ENCODE peak calls at places on chromosome X, in eight cellular contexts. U, X, D, V, B, A, N and T are unnamed samples.
A peak's percentile ranks its signal among the peaks of the same experiment; 100 is the strongest.

GRCh38 chrX:40006025-40007017 is 91.4 kb downstream of the BCOR start:
- DNase-seq in U (peak; percentile 73), X (no peak), D (no peak), V (no peak), B (no peak), A (peak; percentile 51), N (peak; percentile 60), T (no peak)

GRCh38 chrX:71017396-71017939 is 50.7 kb downstream of the SNX12 start:
- DNase-seq in U (no peak), X (peak; percentile 1), D (no peak), V (no peak), B (no peak), A (peak; percentile 35), N (peak; percentile 78), T (no peak)

GRCh38 chrX:35842657-35843056 is 44.5 kb downstream of the MAGEB16 start:
- DNase-seq in U (no peak), X (no peak), D (no peak), V (no peak), B (no peak), A (no peak), N (no peak), T (no peak)

GRCh38 chrX:44223150-44223549 is 120.3 kb downstream of the EFHC2 start:
- DNase-seq in U (no peak), X (peak; percentile 54), D (no peak), V (no peak), B (peak; percentile 80), A (peak; percentile 80), N (peak; percentile 88), T (peak; percentile 66)

GRCh38 chrX:3346436-3347329 is at the start of gene MXRA5:
- DNase-seq in U (peak; percentile 80), X (no peak), D (no peak), V (peak; percentile 8), B (peak; percentile 32), A (peak; percentile 73), N (no peak), T (peak; percentile 16)

GRCh38 chrX:70592091-70592490 is 147.5 kb downstream of the DLG3 start:
- DNase-seq in U (no peak), X (peak; percentile 37), D (no peak), V (peak; percentile 27), B (peak; percentile 82), A (peak; percentile 0), N (peak; percentile 84), T (peak; percentile 8)

GRCh38 chrX:15790766-15791380 is 589 bp downstream of the ZRSR2 start:
- DNase-seq in U (no peak), X (no peak), D (no peak), V (no peak), B (peak; percentile 21), A (no peak), N (peak; percentile 16), T (no peak)

GRCh38 chrX:19888419-19888879 is 1.0 kb upstream of the SH3KBP1 start:
- DNase-seq in U (no peak), X (peak; percentile 48), D (peak; percentile 79), V (peak; percentile 38), B (peak; percentile 74), A (peak; percentile 76), N (peak; percentile 85), T (peak; percentile 70)

GRCh38 chrX:131752493-131753198 is 208.8 kb downstream of the OR13H1 start:
- DNase-seq in U (no peak), X (peak; percentile 72), D (peak; percentile 90), V (no peak), B (peak; percentile 89), A (peak; percentile 92), N (no peak), T (no peak)

GRCh38 chrX:20225488-20225833 is 41.2 kb downstream of the RPS6KA3 start:
- DNase-seq in U (no peak), X (no peak), D (no peak), V (no peak), B (no peak), A (no peak), N (no peak), T (no peak)

GRCh38 chrX:130552444-130553073 is 150.8 kb downstream of the RBMX2 start:
- DNase-seq in U (no peak), X (no peak), D (no peak), V (no peak), B (no peak), A (no peak), N (no peak), T (no peak)

GRCh38 chrX:71992711-71993110 is 82.1 kb downstream of the NHSL2 start:
- DNase-seq in U (no peak), X (no peak), D (no peak), V (no peak), B (no peak), A (no peak), N (no peak), T (no peak)

GRCh38 chrX:41468647-41469323 is 21.6 kb downstream of the NYX start:
- DNase-seq in U (no peak), X (no peak), D (no peak), V (no peak), B (peak; percentile 74), A (no peak), N (peak; percentile 33), T (peak; percentile 52)

GRCh38 chrX:115344885-115345653 is 55.6 kb downstream of the LUZP4 start:
- DNase-seq in U (peak; percentile 24), X (peak; percentile 96), D (no peak), V (peak; percentile 89), B (peak; percentile 95), A (peak; percentile 96), N (peak; percentile 99), T (peak; percentile 95)